ENCODE peak calls at places on chromosome 10, in six cellular contexts. One of them, this sample, is unnamed.

GRCh38 chr10:93711891-93712290 is 9.5 kb upstream of the FRA10AC1 start:
- DNase-seq in fibroblast of the aortic adventitia: peak; percentile 35
- DNase-seq in lower leg skin: no peak
- DNase-seq in AG10803: peak; percentile 1
- DNase-seq in bronchial epithelial cell: peak; percentile 16
- DNase-seq in GM10248: no peak
- DNase-seq in this sample: no peak

GRCh38 chr10:124745678-124746077 is 1.5 kb upstream of the FAM53B start:
- DNase-seq in fibroblast of the aortic adventitia: peak; percentile 81
- DNase-seq in lower leg skin: no peak
- DNase-seq in AG10803: peak; percentile 82
- DNase-seq in bronchial epithelial cell: peak; percentile 92
- DNase-seq in GM10248: no peak
- DNase-seq in this sample: no peak

GRCh38 chr10:6716521-6716920 is 136.4 kb upstream of the PRKCQ start:
- DNase-seq in fibroblast of the aortic adventitia: peak; percentile 56
- DNase-seq in lower leg skin: no peak
- DNase-seq in AG10803: peak; percentile 85
- DNase-seq in bronchial epithelial cell: no peak
- DNase-seq in GM10248: no peak
- DNase-seq in this sample: no peak

GRCh38 chr10:6233725-6234277 is 31.1 kb downstream of the PFKFB3 start:
- DNase-seq in fibroblast of the aortic adventitia: no peak
- DNase-seq in lower leg skin: no peak
- DNase-seq in AG10803: no peak
- DNase-seq in bronchial epithelial cell: no peak
- DNase-seq in GM10248: no peak
- DNase-seq in this sample: no peak

GRCh38 chr10:94571528-94571927 is 25.9 kb downstream of the HELLS start:
- DNase-seq in fibroblast of the aortic adventitia: peak; percentile 25
- DNase-seq in lower leg skin: no peak
- DNase-seq in AG10803: peak; percentile 10
- DNase-seq in bronchial epithelial cell: peak; percentile 10
- DNase-seq in GM10248: no peak
- DNase-seq in this sample: no peak

GRCh38 chr10:42987121-42987541 is 89.7 kb upstream of the RET start:
- DNase-seq in fibroblast of the aortic adventitia: no peak
- DNase-seq in lower leg skin: peak; percentile 53
- DNase-seq in AG10803: no peak
- DNase-seq in bronchial epithelial cell: no peak
- DNase-seq in GM10248: no peak
- DNase-seq in this sample: no peak

GRCh38 chr10:98238391-98238790 is 29.6 kb downstream of the LOXL4 start:
- DNase-seq in fibroblast of the aortic adventitia: no peak
- DNase-seq in lower leg skin: no peak
- DNase-seq in AG10803: no peak
- DNase-seq in bronchial epithelial cell: no peak
- DNase-seq in GM10248: no peak
- DNase-seq in this sample: no peak

GRCh38 chr10:103789771-103790201 is 65.6 kb downstream of the SH3PXD2A start:
- DNase-seq in fibroblast of the aortic adventitia: no peak
- DNase-seq in lower leg skin: peak; percentile 93
- DNase-seq in AG10803: no peak
- DNase-seq in bronchial epithelial cell: peak; percentile 85
- DNase-seq in GM10248: no peak
- DNase-seq in this sample: no peak

GRCh38 chr10:62057359-62057758 is 155.9 kb downstream of the ARID5B start:
- DNase-seq in fibroblast of the aortic adventitia: peak; percentile 94
- DNase-seq in lower leg skin: no peak
- DNase-seq in AG10803: peak; percentile 62
- DNase-seq in bronchial epithelial cell: no peak
- DNase-seq in GM10248: no peak
- DNase-seq in this sample: no peak

GRCh38 chr10:484441-484924 is 205.0 kb downstream of the DIP2C start:
- DNase-seq in fibroblast of the aortic adventitia: peak; percentile 38
- DNase-seq in lower leg skin: peak; percentile 84
- DNase-seq in AG10803: peak; percentile 42
- DNase-seq in bronchial epithelial cell: no peak
- DNase-seq in GM10248: peak; percentile 43
- DNase-seq in this sample: no peak

GRCh38 chr10:132612571-132613504 is 75.3 kb downstream of the INPP5A start:
- DNase-seq in fibroblast of the aortic adventitia: no peak
- DNase-seq in lower leg skin: peak; percentile 79
- DNase-seq in AG10803: no peak
- DNase-seq in bronchial epithelial cell: no peak
- DNase-seq in GM10248: no peak
- DNase-seq in this sample: no peak

GRCh38 chr10:93815304-93816091 is 57.8 kb downstream of the LGI1 start:
- DNase-seq in fibroblast of the aortic adventitia: peak; percentile 30
- DNase-seq in lower leg skin: no peak
- DNase-seq in AG10803: no peak
- DNase-seq in bronchial epithelial cell: no peak
- DNase-seq in GM10248: no peak
- DNase-seq in this sample: no peak

GRCh38 chr10:83176901-83177300 is 962.4 kb upstream of the GHITM start:
- DNase-seq in fibroblast of the aortic adventitia: no peak
- DNase-seq in lower leg skin: no peak
- DNase-seq in AG10803: no peak
- DNase-seq in bronchial epithelial cell: no peak
- DNase-seq in GM10248: no peak
- DNase-seq in this sample: no peak

GRCh38 chr10:95035343-95036283 is 33.7 kb downstream of the CYP2C8 start:
- DNase-seq in fibroblast of the aortic adventitia: no peak
- DNase-seq in lower leg skin: no peak
- DNase-seq in AG10803: no peak
- DNase-seq in bronchial epithelial cell: no peak
- DNase-seq in GM10248: no peak
- DNase-seq in this sample: no peak

GRCh38 chr10:33333260-33334169 is 952 bp downstream of the NRP1 start:
- DNase-seq in fibroblast of the aortic adventitia: no peak
- DNase-seq in lower leg skin: no peak
- DNase-seq in AG10803: no peak
- DNase-seq in bronchial epithelial cell: peak; percentile 63
- DNase-seq in GM10248: peak; percentile 22
- DNase-seq in this sample: no peak

GRCh38 chr10:89981891-89982290 is 280.5 kb downstream of the KIF20B start:
- DNase-seq in fibroblast of the aortic adventitia: peak; percentile 23
- DNase-seq in lower leg skin: no peak
- DNase-seq in AG10803: no peak
- DNase-seq in bronchial epithelial cell: peak; percentile 44
- DNase-seq in GM10248: no peak
- DNase-seq in this sample: no peak

GRCh38 chr10:23422003-23422411 is 16.9 kb upstream of the OTUD1 start:
- DNase-seq in fibroblast of the aortic adventitia: peak; percentile 10
- DNase-seq in lower leg skin: no peak
- DNase-seq in AG10803: no peak
- DNase-seq in bronchial epithelial cell: no peak
- DNase-seq in GM10248: no peak
- DNase-seq in this sample: no peak

GRCh38 chr10:90930971-90931841 is 10.3 kb upstream of the ANKRD1 start:
- DNase-seq in fibroblast of the aortic adventitia: peak; percentile 98
- DNase-seq in lower leg skin: no peak
- DNase-seq in AG10803: peak; percentile 99
- DNase-seq in bronchial epithelial cell: peak; percentile 17
- DNase-seq in GM10248: no peak
- DNase-seq in this sample: no peak

GRCh38 chr10:33248638-33249037 is 85.8 kb downstream of the NRP1 start:
- DNase-seq in fibroblast of the aortic adventitia: peak; percentile 75
- DNase-seq in lower leg skin: no peak
- DNase-seq in AG10803: peak; percentile 90
- DNase-seq in bronchial epithelial cell: peak; percentile 96
- DNase-seq in GM10248: no peak
- DNase-seq in this sample: no peak

GRCh38 chr10:4651404-4652037 is 174.5 kb upstream of the AKR1E2 start:
- DNase-seq in fibroblast of the aortic adventitia: no peak
- DNase-seq in lower leg skin: no peak
- DNase-seq in AG10803: no peak
- DNase-seq in bronchial epithelial cell: peak; percentile 83
- DNase-seq in GM10248: no peak
- DNase-seq in this sample: no peak

DNA sequence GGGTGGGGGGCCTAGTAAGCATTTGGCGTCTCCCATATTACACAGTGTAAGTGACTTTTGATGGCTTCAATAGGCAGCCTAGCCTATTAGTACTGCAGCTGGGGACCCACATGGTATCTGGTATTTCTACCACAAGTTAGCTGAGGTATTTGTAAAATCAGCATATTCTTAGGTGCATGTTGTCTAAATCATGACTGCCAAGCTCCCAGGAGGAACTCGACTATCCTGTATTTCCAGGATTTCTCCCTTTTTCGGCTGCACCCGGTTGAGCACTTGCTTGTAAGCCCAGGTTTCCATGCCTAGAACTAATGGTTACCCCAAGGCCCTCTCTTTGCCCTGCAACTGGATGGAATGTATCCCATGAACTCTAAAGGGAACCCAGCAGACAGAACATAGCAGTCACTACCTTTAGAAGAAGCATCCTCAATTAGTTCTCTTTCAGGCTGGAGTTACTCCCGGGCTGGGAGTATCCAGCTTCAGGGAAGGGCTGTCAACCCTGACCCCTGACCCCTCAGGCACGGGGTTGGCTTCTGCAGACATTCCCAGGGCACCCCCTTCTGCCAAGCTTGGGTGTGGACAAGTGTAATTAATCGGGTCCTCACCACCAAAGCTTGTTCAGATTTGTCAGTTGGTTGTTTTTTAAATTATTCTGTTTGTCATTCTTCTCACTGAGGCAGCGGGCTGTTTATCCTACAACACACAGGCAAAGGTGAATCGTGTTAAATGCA is 90.3 kb upstream of the PARD3 start:
- DNase-seq in fibroblast of the aortic adventitia: no peak
- DNase-seq in lower leg skin: peak; percentile 58
- DNase-seq in AG10803: no peak
- DNase-seq in bronchial epithelial cell: peak; percentile 37
- DNase-seq in GM10248: no peak
- DNase-seq in this sample: no peak
- TF ChIP-seq CTCF in fibroblast of the aortic adventitia: no peak
- TF ChIP-seq CTCF in lower leg skin: no peak
- TF ChIP-seq CTCF in AG10803: no peak
- TF ChIP-seq CTCF in bronchial epithelial cell: no peak
- TF ChIP-seq CTCF in GM10248: no peak
- TF ChIP-seq CTCF in this sample: no peak

DNA sequence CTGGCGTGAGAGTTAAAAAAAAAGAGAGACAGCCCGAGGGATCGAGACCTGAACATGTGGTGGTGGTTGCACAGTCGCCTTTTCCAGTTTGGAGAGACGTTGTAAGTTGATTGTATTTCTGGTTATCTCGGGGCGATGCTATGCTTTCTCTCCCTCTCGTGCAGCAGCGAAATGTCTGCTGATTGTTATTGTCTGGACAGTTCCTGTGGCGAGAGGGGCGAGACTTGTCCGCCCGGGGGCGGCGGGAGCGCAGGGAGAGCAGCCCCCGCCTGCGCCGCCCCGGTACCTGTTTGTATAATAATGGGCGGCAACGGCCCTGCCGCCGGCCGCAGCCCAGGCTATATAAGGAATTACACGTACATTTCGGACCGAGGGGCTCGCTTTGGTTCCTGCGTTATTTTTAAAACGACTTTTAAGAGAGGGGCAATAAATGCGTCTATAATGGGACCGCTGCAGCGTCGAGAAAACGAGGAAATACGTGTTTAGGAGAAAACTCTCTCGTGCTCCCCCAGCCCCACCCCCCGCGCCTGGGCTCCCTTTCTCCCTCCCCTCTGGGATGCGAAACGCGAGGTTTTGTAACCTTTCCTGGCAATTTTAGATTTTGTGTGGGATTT is 1.7 kb downstream of the ZEB1 start:
- DNase-seq in fibroblast of the aortic adventitia: peak; percentile 72
- DNase-seq in lower leg skin: peak; percentile 93
- DNase-seq in AG10803: peak; percentile 55
- DNase-seq in bronchial epithelial cell: peak; percentile 16
- DNase-seq in GM10248: peak; percentile 42
- DNase-seq in this sample: peak; percentile 29
- TF ChIP-seq CTCF in fibroblast of the aortic adventitia: peak; percentile 13
- TF ChIP-seq CTCF in lower leg skin: no peak
- TF ChIP-seq CTCF in AG10803: no peak
- TF ChIP-seq CTCF in bronchial epithelial cell: no peak
- TF ChIP-seq CTCF in GM10248: no peak
- TF ChIP-seq CTCF in this sample: no peak

DNA sequence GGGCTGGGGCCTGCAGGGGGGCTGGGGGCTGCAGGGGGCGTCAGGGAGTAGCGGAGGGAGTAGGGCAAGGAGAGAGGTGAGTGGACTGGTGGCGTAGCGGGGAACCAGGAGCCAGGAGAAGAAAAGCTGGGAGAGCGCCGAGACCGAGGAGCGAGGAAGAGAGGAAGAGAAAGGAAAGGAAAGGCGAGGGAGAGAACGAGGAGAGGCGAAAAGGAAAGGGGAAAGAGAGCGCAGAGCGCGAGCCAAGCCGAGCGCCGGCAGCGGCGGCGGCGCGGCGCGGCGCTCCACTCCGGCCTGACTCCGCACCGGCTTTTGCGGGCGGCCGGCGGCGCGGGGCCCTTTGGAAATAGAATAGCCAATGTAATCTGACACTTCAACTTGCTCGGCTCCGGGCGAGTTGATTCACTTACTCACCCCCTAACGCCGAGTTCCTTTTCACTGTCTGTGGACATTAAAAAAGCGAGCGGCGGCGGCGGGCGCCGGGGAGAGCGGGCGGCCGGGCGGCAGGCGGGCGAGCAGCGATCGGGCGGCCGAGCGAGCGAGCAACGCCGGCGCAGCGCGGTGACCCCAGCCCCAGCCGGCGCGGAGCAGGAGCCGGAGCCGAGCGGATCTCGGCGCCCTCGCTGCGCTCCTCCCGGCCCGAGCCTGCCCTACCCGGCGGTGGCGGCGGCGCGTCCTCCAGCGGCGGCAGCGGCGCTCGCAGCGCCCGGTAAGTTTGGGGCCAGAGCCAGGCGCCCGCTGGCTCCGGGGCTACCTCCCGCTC is at the start of gene ZMIZ1:
- DNase-seq in fibroblast of the aortic adventitia: peak; percentile 93
- DNase-seq in lower leg skin: peak; percentile 98
- DNase-seq in AG10803: peak; percentile 93
- DNase-seq in bronchial epithelial cell: peak; percentile 77
- DNase-seq in GM10248: peak; percentile 89
- DNase-seq in this sample: peak; percentile 71
- TF ChIP-seq CTCF in fibroblast of the aortic adventitia: peak; percentile 22
- TF ChIP-seq CTCF in lower leg skin: no peak
- TF ChIP-seq CTCF in AG10803: no peak
- TF ChIP-seq CTCF in bronchial epithelial cell: no peak
- TF ChIP-seq CTCF in GM10248: peak; percentile 46
- TF ChIP-seq CTCF in this sample: no peak

GRCh38 chr10:130930821-130931220 is 380.7 kb downstream of the TCERG1L start:
- DNase-seq in fibroblast of the aortic adventitia: no peak
- DNase-seq in lower leg skin: no peak
- DNase-seq in AG10803: no peak
- DNase-seq in bronchial epithelial cell: no peak
- DNase-seq in GM10248: no peak
- DNase-seq in this sample: no peak

GRCh38 chr10:130933008-130933390 is 378.5 kb downstream of the TCERG1L start:
- DNase-seq in fibroblast of the aortic adventitia: no peak
- DNase-seq in lower leg skin: no peak
- DNase-seq in AG10803: no peak
- DNase-seq in bronchial epithelial cell: no peak
- DNase-seq in GM10248: no peak
- DNase-seq in this sample: no peak

GRCh38 chr10:130934333-130935035 is 377.0 kb downstream of the TCERG1L start:
- DNase-seq in fibroblast of the aortic adventitia: no peak
- DNase-seq in lower leg skin: no peak
- DNase-seq in AG10803: no peak
- DNase-seq in bronchial epithelial cell: no peak
- DNase-seq in GM10248: no peak
- DNase-seq in this sample: no peak

GRCh38 chr10:130935051-130935450 is 376.5 kb downstream of the TCERG1L start:
- DNase-seq in fibroblast of the aortic adventitia: no peak
- DNase-seq in lower leg skin: no peak
- DNase-seq in AG10803: no peak
- DNase-seq in bronchial epithelial cell: no peak
- DNase-seq in GM10248: no peak
- DNase-seq in this sample: no peak

GRCh38 chr10:130932326-130933007 is 379.1 kb downstream of the TCERG1L start:
- DNase-seq in fibroblast of the aortic adventitia: no peak
- DNase-seq in lower leg skin: no peak
- DNase-seq in AG10803: no peak
- DNase-seq in bronchial epithelial cell: no peak
- DNase-seq in GM10248: no peak
- DNase-seq in this sample: no peak
- TF ChIP-seq CTCF in fibroblast of the aortic adventitia: no peak
- TF ChIP-seq CTCF in lower leg skin: no peak
- TF ChIP-seq CTCF in AG10803: no peak
- TF ChIP-seq CTCF in bronchial epithelial cell: no peak
- TF ChIP-seq CTCF in GM10248: no peak
- TF ChIP-seq CTCF in this sample: no peak

This sample was measured in omental fat pad.